ENCODE peak calls at places on chromosomes 4 and X, in five cellular contexts. V, Q, H, B and N are unnamed samples.

GRCh38 chr4:93480452-93480851 is 348.1 kb upstream of the ATOH1 start:
- DNase-seq in H (no peak), Q (no peak), V (no peak), B (no peak), N (no peak)

GRCh38 chr4:183527326-183527725 is 22.5 kb downstream of the ING2 start:
- DNase-seq in B (no peak), V (no peak), H (no peak), Q (no peak), N (no peak)

GRCh38 chrX:108735680-108736508 is 469 bp downstream of the IRS4 start:
- DNase-seq in V (no peak), B (no peak), Q (no peak), H (no peak), N (no peak)

GRCh38 chr4:124564121-124564520 is 148.4 kb downstream of the ANKRD50 start:
- DNase-seq in H (no peak), B (no peak), Q (peak), V (no peak), N (no peak)

GRCh38 chr4:176380352-176381157 is 60.8 kb downstream of the SPCS3 start:
- DNase-seq in H (no peak), Q (no peak), V (no peak), B (peak), N (no peak)

GRCh38 chr4:141435446-141436225 is 200.7 kb upstream of the IL15 start:
- DNase-seq in H (no peak), V (no peak), Q (no peak), B (no peak), N (no peak)

GRCh38 chrX:13200398-13200797 is 119.5 kb downstream of the ATXN3L start:
- DNase-seq in B (no peak), H (no peak), V (no peak), Q (no peak), N (no peak)

GRCh38 chr4:77015390-77015789 is 60.4 kb downstream of the CCNI start:
- DNase-seq in V (no peak), Q (no peak), H (no peak), B (peak), N (no peak)

GRCh38 chr4:140103676-140104075 is 50.3 kb downstream of the MAML3 start:
- DNase-seq in H (no peak), V (no peak), Q (peak), B (no peak), N (no peak)

GRCh38 chr4:168441412-168441811 is 38.9 kb downstream of the DDX60L start:
- DNase-seq in Q (no peak), H (no peak), V (no peak), B (no peak), N (no peak)

GRCh38 chrX:74464722-74465121 is 43.4 kb downstream of the SLC16A2 start:
- DNase-seq in Q (no peak), B (no peak), V (no peak), H (no peak), N (no peak)

GRCh38 chrX:130094712-130095111 is 15.6 kb downstream of the ELF4 start:
- DNase-seq in H (no peak), Q (no peak), B (no peak), V (no peak), N (no peak)

GRCh38 chr4:108342325-108342986 is 173.7 kb upstream of the LEF1 start:
- DNase-seq in H (no peak), Q (no peak), V (no peak), B (no peak), N (no peak)

GRCh38 chrX:71515039-71515398 is 17.9 kb upstream of the OGT start:
- DNase-seq in V (no peak), B (no peak), H (no peak), Q (no peak), N (no peak)

GRCh38 chr4:107855723-107856122 is 31.0 kb downstream of the SGMS2 start:
- DNase-seq in Q (no peak), H (no peak), B (no peak), V (no peak), N (no peak)

GRCh38 chr4:3263053-3263958 is 14.3 kb downstream of the MSANTD1 start:
- DNase-seq in B (no peak), V (no peak), H (no peak), Q (no peak), N (no peak)

GRCh38 chrX:66163447-66163846 is 600 bp upstream of the HEPH start:
- DNase-seq in H (no peak), B (no peak), V (no peak), Q (no peak), N (no peak)

GRCh38 chrX:44303119-44303518 is 40.4 kb downstream of the EFHC2 start:
- DNase-seq in V (no peak), H (no peak), Q (no peak), B (no peak), N (no peak)

GRCh38 chrX:28794751-28795150 is 207.5 kb downstream of the IL1RAPL1 start:
- DNase-seq in Q (no peak), H (no peak), B (no peak), V (no peak), N (no peak)

GRCh38 chr4:8652181-8653078 is 59.9 kb downstream of the CPZ start:
- DNase-seq in Q (no peak), B (no peak), H (no peak), V (no peak), N (no peak)

GRCh38 chr4:140249351-140249750 is 95.4 kb upstream of the MAML3 start:
- DNase-seq in B (no peak), H (no peak), Q (no peak), V (no peak), N (no peak)

GRCh38 chr4:152696764-152697250 is 17.0 kb upstream of the TMEM154 start:
- DNase-seq in H (no peak), V (no peak), B (no peak), Q (peak), N (no peak)

GRCh38 chr4:532588-533317 is 33.7 kb downstream of the PIGG start:
- DNase-seq in Q (no peak), V (no peak), H (no peak), B (no peak), N (no peak)

GRCh38 chrX:14915596-14915995 is 42.4 kb downstream of the MOSPD2 start:
- DNase-seq in Q (no peak), H (no peak), B (no peak), V (no peak), N (no peak)

GRCh38 chr4:13721894-13722293 is 94.4 kb upstream of the BOD1L1 start:
- DNase-seq in Q (no peak), V (no peak), H (no peak), B (no peak), N (no peak)

GRCh38 chr4:74117024-74117534 is 18.1 kb upstream of the CXCL2 start:
- DNase-seq in B (peak), Q (no peak), H (no peak), V (peak), N (no peak)

GRCh38 chr4:89134775-89135319 is 23.5 kb downstream of the TIGD2 start:
- DNase-seq in B (peak), V (no peak), H (no peak), Q (peak), N (no peak)

GRCh38 chrX:131073607-131074006 is 15.5 kb downstream of the ARHGAP36 start:
- DNase-seq in H (no peak), B (no peak), V (no peak), Q (no peak), N (no peak)

GRCh38 chrX:38095971-38096529 is 89.7 kb downstream of the SYTL5 start:
- DNase-seq in V (no peak), B (peak), Q (no peak), H (no peak), N (no peak)

GRCh38 chr4:102342404-102343074 is 2.7 kb downstream of the SLC39A8 start:
- DNase-seq in H (no peak), B (no peak), Q (no peak), V (no peak), N (no peak)

GRCh38 chr4:128715616-128716015 is 93.9 kb upstream of the JADE1 start:
- DNase-seq in V (no peak), H (no peak), B (no peak), Q (no peak), N (no peak)

GRCh38 chr4:150769235-150769634 is 187.3 kb downstream of the MAB21L2 start:
- DNase-seq in Q (no peak), B (peak), H (no peak), V (no peak), N (no peak)

GRCh38 chr4:82698412-82698811 is 100.2 kb downstream of the SCD5 start:
- DNase-seq in V (no peak), B (no peak), H (no peak), Q (no peak), N (no peak)

GRCh38 chrX:120697053-120697452 is 67.2 kb upstream of the C1GALT1C1 start:
- DNase-seq in Q (no peak), B (no peak), H (no peak), V (no peak), N (no peak)

GRCh38 chr4:142222127-142222526 is 585.7 kb downstream of the IL15 start:
- DNase-seq in Q (no peak), B (no peak), H (no peak), V (no peak), N (no peak)

GRCh38 chr4:172826346-172826745 is 342.3 kb upstream of the GALNT7 start:
- DNase-seq in Q (no peak), H (no peak), B (no peak), V (no peak), N (no peak)

GRCh38 chrX:67587946-67588624 is 44.3 kb downstream of the AR start:
- DNase-seq in V (no peak), B (no peak), H (no peak), Q (no peak), N (no peak)

GRCh38 chr4:145248971-145249370 is 68.6 kb upstream of the OTUD4 start:
- DNase-seq in V (no peak), Q (no peak), B (no peak), H (no peak), N (no peak)